ENCODE peak calls at places on chromosomes 5 and 9, in six cellular contexts. L, U, J, Y, R and D are unnamed samples. For H3K4me1 and H3K36me3, the result is how much of the 10 kb centered on the place peaks cover.

GRCh38 chr5:165325201-165325600 is 1819.8 kb downstream of the MAT2B start:
- DNase-seq in L (no peak), U (peak), J (no peak), Y (no peak), R (no peak), D (no peak)

GRCh38 chr9:109245300-109245897 is 75.5 kb downstream of the EPB41L4B start:
- DNase-seq in L (no peak), U (no peak), J (no peak), Y (no peak), R (no peak), D (no peak)

GRCh38 chr9:2087500-2088313 is 72.6 kb downstream of the SMARCA2 start:
- DNase-seq in L (no peak), U (peak), J (peak), Y (peak), R (no peak), D (no peak)

GRCh38 chr9:12785251-12785880 is 10.5 kb downstream of the LURAP1L start:
- DNase-seq in L (no peak), U (peak), J (peak), Y (no peak), R (no peak), D (no peak)

GRCh38 chr9:80707120-80707519 is 982.2 kb downstream of the TLE1 start:
- DNase-seq in L (no peak), U (peak), J (no peak), Y (no peak), R (no peak), D (no peak)

GRCh38 chr5:117813850-117814249 is 1174.5 kb downstream of the DTWD2 start:
- DNase-seq in L (no peak), U (no peak), J (no peak), Y (no peak), R (no peak), D (no peak)

GRCh38 chr5:31021181-31021624 is 172.3 kb upstream of the CDH6 start:
- DNase-seq in L (no peak), U (peak), J (peak), Y (no peak), R (no peak), D (no peak)

GRCh38 chr5:32057157-32058096 is 116.7 kb downstream of the GOLPH3 start:
- DNase-seq in L (no peak), U (no peak), J (peak), Y (no peak), R (no peak), D (no peak)

GRCh38 chr5:176438959-176439757 is 9.0 kb upstream of the FAF2 start:
- DNase-seq in L (no peak), U (peak), J (peak), Y (no peak), R (no peak), D (no peak)

GRCh38 chr9:98045234-98046160 is 11.0 kb upstream of the NANS start:
- DNase-seq in L (peak), U (no peak), J (no peak), Y (peak), R (no peak), D (no peak)

GRCh38 chr5:140605879-140606278 is 27.1 kb downstream of the CD14 start:
- DNase-seq in L (no peak), U (no peak), J (no peak), Y (no peak), R (no peak), D (no peak)

GRCh38 chr5:140608730-140609520 is 24.1 kb downstream of the CD14 start:
- DNase-seq in L (no peak), U (no peak), J (peak), Y (no peak), R (no peak), D (no peak)

GRCh38 chr5:140607031-140607430 is 25.9 kb downstream of the CD14 start:
- DNase-seq in L (no peak), U (no peak), J (peak), Y (no peak), R (no peak), D (no peak)

GRCh38 chr5:140611020-140611521 is 21.9 kb downstream of the CD14 start:
- DNase-seq in L (no peak), U (peak), J (no peak), Y (no peak), R (no peak), D (no peak)
- H3K4me1 ChIP-seq in L (under half), U (under half), J (under half), Y (under half), R (under half), D (under half)

GRCh38 chr5:73735032-73735734 is 109.2 kb downstream of the ARHGEF28 start:
- DNase-seq in L (no peak), U (peak), J (no peak), Y (no peak), R (no peak), D (no peak)
- H3K36me3 ChIP-seq in L (under half), U (under half), J (under half), Y (under half), R (under half), D (under half)

GRCh38 chr5:14036514-14036913 is 92.0 kb upstream of the DNAH5 start:
- DNase-seq in L (no peak), U (peak), J (peak), Y (no peak), R (no peak), D (no peak)

GRCh38 chr5:14035859-14036440 is 91.5 kb upstream of the DNAH5 start:
- DNase-seq in L (no peak), U (peak), J (peak), Y (no peak), R (no peak), D (no peak)

GRCh38 chr5:14034991-14035390 is 90.5 kb upstream of the DNAH5 start:
- DNase-seq in L (no peak), U (peak), J (peak), Y (no peak), R (peak), D (no peak)

GRCh38 chr5:14029185-14029584 is 84.7 kb upstream of the DNAH5 start:
- DNase-seq in L (no peak), U (no peak), J (no peak), Y (no peak), R (peak), D (no peak)

GRCh38 chr5:14032944-14033343 is 88.5 kb upstream of the DNAH5 start:
- DNase-seq in L (no peak), U (peak), J (peak), Y (no peak), R (no peak), D (no peak)
- H3K27ac ChIP-seq in L (no peak), U (no peak), J (peak), Y (no peak), R (no peak), D (no peak)

DNA sequence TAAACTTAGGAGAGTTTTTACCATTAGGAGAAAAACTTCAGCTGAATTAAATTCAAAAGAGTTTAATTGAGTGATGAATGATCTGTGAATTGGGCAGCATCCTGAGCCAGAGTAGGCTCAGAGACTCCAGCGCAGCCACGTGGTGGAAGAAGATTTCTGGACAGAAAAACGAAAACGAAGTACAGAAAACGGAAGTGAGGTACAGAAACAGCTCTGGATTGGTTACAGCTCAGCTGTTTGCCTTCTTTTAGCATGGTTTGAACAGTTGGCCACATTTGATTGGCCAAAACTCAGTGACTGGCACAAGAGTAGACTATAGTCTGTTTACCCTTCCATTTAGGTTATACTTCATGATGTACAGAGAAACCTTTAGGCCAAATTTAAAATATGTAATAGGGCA is 69.2 kb upstream of the PLPP1 start:
- DNase-seq in L (no peak), U (peak), J (peak), Y (no peak), R (peak), D (no peak)
- H3K4me1 ChIP-seq in L (under half), U (under half), J (half or more), Y (under half), R (half or more), D (under half)

GRCh38 chr5:151108566-151108965 is 27.7 kb upstream of the TNIP1 start:
- DNase-seq in L (no peak), U (no peak), J (peak), Y (no peak), R (no peak), D (peak)

GRCh38 chr5:151110122-151110681 is 29.4 kb upstream of the TNIP1 start:
- DNase-seq in L (no peak), U (no peak), J (no peak), Y (no peak), R (no peak), D (no peak)

GRCh38 chr5:151107084-151107483 is 26.2 kb upstream of the TNIP1 start:
- DNase-seq in L (no peak), U (no peak), J (no peak), Y (no peak), R (no peak), D (no peak)

GRCh38 chr5:151107738-151108520 is 27.1 kb upstream of the TNIP1 start:
- DNase-seq in L (no peak), U (peak), J (peak), Y (no peak), R (no peak), D (peak)

DNA sequence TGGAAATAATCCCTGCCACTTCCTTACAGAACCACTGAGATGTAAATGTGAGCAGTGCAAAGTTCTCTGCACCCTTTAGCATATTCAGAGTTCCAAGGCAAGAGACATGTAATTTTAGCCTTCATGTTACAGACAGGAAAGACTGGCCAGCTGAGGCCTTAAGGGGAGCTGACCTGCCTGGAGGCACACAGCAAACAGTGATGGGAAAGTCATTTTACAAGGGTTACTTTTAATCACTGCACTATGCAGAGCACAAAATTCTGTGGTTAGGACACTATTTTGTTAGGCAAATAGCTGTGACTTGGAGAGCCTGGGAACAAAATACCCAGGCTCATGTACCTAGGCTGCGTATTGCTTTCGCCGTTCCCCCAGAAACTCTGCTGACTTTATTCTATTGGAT is 30.2 kb upstream of the TNIP1 start:
- DNase-seq in L (no peak), U (no peak), J (no peak), Y (no peak), R (no peak), D (no peak)
- H3K36me3 ChIP-seq in L (half or more), U (under half), J (half or more), Y (half or more), R (half or more), D (under half)

GRCh38 chr5:55218966-55219365 is 8.1 kb downstream of the MCIDAS start:
- DNase-seq in L (no peak), U (no peak), J (no peak), Y (no peak), R (peak), D (peak)
- H3K27ac ChIP-seq in L (no peak), U (no peak), J (no peak), Y (no peak), R (no peak), D (no peak)

DNA sequence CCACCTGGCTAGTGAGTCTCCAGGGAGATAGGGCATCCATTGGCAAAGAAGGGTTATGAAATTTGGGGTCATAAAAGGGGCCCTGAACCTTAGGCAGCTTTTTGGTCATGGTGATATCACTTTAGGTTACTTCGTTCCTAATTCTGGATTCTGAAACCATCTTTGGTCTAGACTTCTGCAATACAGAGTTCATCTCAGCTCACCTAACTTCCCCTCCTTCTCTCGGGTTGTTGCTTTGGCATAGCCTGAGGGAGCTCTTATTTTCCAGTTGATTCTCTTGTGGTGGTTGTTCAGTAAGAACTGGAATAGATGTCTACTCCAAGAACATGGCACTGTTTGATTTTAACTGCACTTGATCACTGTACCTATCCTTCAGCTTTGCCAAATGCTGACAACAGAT is 148.9 kb upstream of the RUSC2 start:
- DNase-seq in L (no peak), U (no peak), J (no peak), Y (no peak), R (no peak), D (no peak)
- H3K4me1 ChIP-seq in L (under half), U (under half), J (under half), Y (under half), R (under half), D (under half)

GRCh38 chr9:120464857-120465421 is 115.0 kb downstream of the CDK5RAP2 start:
- DNase-seq in L (no peak), U (no peak), J (no peak), Y (no peak), R (no peak), D (no peak)
- H3K36me3 ChIP-seq in L (under half), U (under half), J (under half), Y (half or more), R (under half), D (under half)

GRCh38 chr9:134413890-134414731 is 87.9 kb downstream of the RXRA start:
- DNase-seq in L (no peak), U (peak), J (peak), Y (no peak), R (no peak), D (peak)
- H3K27ac ChIP-seq in L (no peak), U (no peak), J (peak), Y (no peak), R (peak), D (no peak)

DNA sequence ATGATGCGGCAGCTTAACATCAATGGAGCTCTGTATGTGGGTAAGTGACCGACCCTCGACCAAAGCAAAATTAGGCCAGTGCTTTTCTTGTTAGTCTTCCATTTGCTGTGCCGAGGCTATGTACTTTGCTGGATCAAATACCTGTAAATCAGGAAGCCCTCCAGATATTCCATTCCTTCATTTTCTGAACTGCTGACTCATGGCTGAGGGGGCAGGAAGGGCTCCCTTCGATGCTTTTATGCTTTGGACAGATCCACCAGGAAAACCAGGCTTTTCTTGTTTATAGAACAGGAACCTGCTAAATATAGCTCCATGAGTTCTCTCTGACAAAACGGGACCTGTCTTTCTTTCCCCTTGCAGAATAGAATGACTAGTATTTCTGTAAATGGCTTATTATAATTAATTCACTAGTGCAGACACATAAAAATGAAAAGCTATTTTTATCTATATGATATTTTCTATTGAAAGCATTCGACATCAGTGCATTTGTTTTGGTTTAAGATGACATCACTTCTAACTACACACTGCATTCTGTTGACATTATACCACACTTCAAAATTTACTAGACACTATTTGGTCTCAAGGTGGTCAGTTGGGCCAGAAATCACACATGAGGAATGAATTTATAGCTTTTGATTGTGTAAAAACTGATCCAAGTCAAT is 93.3 kb downstream of the LIFR start:
- DNase-seq in L (no peak), U (peak), J (peak), Y (no peak), R (peak), D (no peak)
- H3K4me1 ChIP-seq in L (under half), U (under half), J (under half), Y (under half), R (half or more), D (under half)